ENCODE peak calls at places on chromosome 4, in six cellular contexts. E is IMR-90, A is neuronal stem cell, H is H9, V is H1, W is trophoblast cell. L is an unnamed sample.

GRCh38 chr4:155546451-155546850 is 120.2 kb upstream of the GUCY1A1 start:
- DNase-seq in E (peak; percentile 43), A (no peak), H (no peak), V (no peak), W (no peak), L (no peak)

GRCh38 chr4:160981083-160981482 is 1182.7 kb downstream of the FSTL5 start:
- DNase-seq in E (no peak), A (no peak), H (no peak), V (no peak), W (no peak), L (no peak)

GRCh38 chr4:169293343-169294176 is 22.8 kb upstream of the SH3RF1 start:
- DNase-seq in E (no peak), A (no peak), H (no peak), V (no peak), W (no peak), L (no peak)

GRCh38 chr4:140756292-140757219 is at the start of gene TBC1D9:
- DNase-seq in E (peak; percentile 55), A (peak; percentile 92), H (peak; percentile 95), V (peak; percentile 91), W (peak; percentile 94), L (peak; percentile 89)

GRCh38 chr4:70667710-70668535 is 1.6 kb upstream of the JCHAIN start:
- DNase-seq in E (peak; percentile 45), A (no peak), H (no peak), V (no peak), W (no peak), L (peak; percentile 4)

GRCh38 chr4:139656614-139657486 is 8.8 kb upstream of the MGST2 start:
- DNase-seq in E (peak; percentile 78), A (peak; percentile 62), H (peak; percentile 76), V (no peak), W (peak; percentile 64), L (peak; percentile 81)

GRCh38 chr4:106312377-106312776 is 3.6 kb downstream of the TBCK start:
- DNase-seq in E (peak; percentile 52), A (no peak), H (no peak), V (no peak), W (no peak), L (peak; percentile 8)

GRCh38 chr4:178205826-178206225 is 763.6 kb upstream of the AGA start:
- DNase-seq in E (peak; percentile 2), A (no peak), H (no peak), V (no peak), W (peak; percentile 52), L (no peak)

GRCh38 chr4:67918428-67918827 is 34.6 kb upstream of the TMPRSS11D start:
- DNase-seq in E (no peak), A (no peak), H (no peak), V (no peak), W (no peak), L (no peak)

GRCh38 chr4:156888762-156889161 is 82.8 kb downstream of the PDGFC start:
- DNase-seq in E (peak; percentile 77), A (no peak), H (no peak), V (no peak), W (peak; percentile 59), L (peak; percentile 65)

GRCh38 chr4:156885374-156885773 is 86.2 kb downstream of the PDGFC start:
- DNase-seq in E (no peak), A (no peak), H (no peak), V (no peak), W (no peak), L (no peak)

GRCh38 chr4:156889616-156890594 is 81.7 kb downstream of the PDGFC start:
- DNase-seq in E (peak; percentile 83), A (no peak), H (no peak), V (no peak), W (peak; percentile 4), L (peak; percentile 24)

DNA sequence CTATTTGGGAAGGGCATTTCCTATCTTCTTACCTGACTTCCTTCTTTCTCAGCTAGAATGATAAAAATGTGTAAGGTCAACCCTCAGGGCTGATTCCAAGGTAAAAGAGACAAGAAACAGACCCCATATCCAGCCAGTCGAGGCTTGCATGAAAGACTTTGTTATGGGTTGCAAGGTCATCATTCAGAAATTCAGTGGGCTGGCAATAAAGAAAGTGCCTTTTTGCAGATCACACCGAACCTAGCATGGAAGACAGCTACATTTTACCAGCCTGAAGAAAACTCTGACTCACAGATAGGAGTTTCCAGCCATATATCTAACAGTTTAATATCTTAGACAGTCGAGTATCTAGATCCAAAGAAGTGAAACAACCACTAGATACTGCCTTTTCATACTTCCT is 87.4 kb downstream of the PDGFC start:
- DNase-seq in E (no peak), A (no peak), H (no peak), V (no peak), W (no peak), L (peak; percentile 29)
- H3K79me1 ChIP-seq in E (peaks cover 26% of the 10 kb centered on the region), A (no peaks in the 10 kb centered on the region), H (no peaks in the 10 kb centered on the region), V (no peaks in the 10 kb centered on the region), W (no peaks in the 10 kb centered on the region), L (peaks cover 6% of the 10 kb centered on the region)

GRCh38 chr4:8860892-8861575 is 10.6 kb downstream of the HMX1 start:
- DNase-seq in E (no peak), A (no peak), H (peak; percentile 85), V (no peak), W (no peak), L (no peak)
- H4K91ac ChIP-seq in E (no peak overlapping the region), A (no peak overlapping the region), H (no peak overlapping the region), V (peak overlapping the region; percentile 81), W (peak overlapping the region; percentile 19), L (no peak overlapping the region)

GRCh38 chr4:152073738-152074137 is 312.9 kb upstream of the GATB start:
- DNase-seq in E (peak; percentile 38), A (no peak), H (no peak), V (no peak), W (peak; percentile 28), L (no peak)

GRCh38 chr4:152074573-152074972 is 313.8 kb upstream of the GATB start:
- DNase-seq in E (no peak), A (no peak), H (no peak), V (no peak), W (no peak), L (no peak)

GRCh38 chr4:152077582-152077981 is 316.8 kb upstream of the GATB start:
- DNase-seq in E (no peak), A (no peak), H (no peak), V (no peak), W (no peak), L (no peak)

GRCh38 chr4:152072886-152073285 is 312.1 kb upstream of the GATB start:
- DNase-seq in E (no peak), A (no peak), H (no peak), V (no peak), W (no peak), L (no peak)

DNA sequence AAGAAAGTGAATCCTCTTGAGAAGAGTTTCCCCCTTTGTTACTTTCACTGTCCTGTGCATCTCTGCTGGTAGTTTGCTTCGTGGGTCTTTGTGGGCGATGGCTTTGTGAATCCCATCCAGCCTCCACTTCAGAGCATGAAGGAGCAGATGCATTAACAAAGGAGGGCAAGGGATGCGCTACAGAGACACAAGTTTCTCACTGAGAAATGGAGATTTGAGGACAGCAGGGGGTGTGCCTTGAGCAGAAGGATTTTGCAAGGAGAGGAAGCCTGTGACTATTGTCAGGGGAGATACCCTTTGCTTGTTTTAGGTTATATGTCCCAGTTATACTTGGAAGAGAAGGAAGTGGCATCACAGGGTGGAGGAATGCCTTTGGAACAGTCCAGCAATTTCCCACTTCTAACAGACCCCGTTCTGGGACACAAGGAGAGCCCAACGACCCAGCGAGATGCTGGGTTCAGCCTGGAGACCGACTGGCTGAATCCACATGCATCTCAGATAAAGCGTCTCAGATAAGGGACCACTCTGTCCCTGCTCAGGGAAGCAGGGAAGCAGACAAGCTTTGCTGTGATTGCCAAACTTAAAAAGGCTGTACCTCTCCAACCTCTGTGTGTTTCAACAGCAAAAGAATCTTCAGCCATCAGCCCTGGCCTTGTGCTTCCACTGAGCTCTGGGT is 314.6 kb upstream of the GATB start:
- DNase-seq in E (no peak), A (no peak), H (no peak), V (no peak), W (no peak), L (no peak)
- H3K4me2 ChIP-seq in E (no peak overlapping the region), A (no peak overlapping the region), H (no peak overlapping the region), V (no peak overlapping the region), W (no peak overlapping the region), L (no peak overlapping the region)

DNA sequence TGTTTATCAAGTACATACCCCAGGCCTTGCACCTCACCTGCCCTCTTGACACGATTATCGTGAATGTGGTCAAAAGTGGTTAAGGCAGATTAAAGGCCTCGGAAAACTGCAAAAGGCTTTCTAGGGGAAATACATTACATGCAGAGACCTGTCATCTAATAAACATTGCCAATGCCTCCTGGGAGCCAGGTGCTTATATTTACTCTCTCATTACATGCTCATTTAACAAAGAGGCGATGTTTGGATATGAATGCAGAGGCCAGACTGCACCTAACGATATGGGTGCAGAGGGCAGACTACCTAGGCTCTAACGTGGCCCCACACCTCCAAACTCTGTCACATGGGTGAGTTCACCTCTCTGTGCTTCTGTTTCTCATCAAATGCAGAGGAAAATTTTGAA is 14.5 kb downstream of the CRMP1 start:
- DNase-seq in E (no peak), A (no peak), H (no peak), V (no peak), W (no peak), L (no peak)
- H3K79me1 ChIP-seq in E (no peaks in the 10 kb centered on the region), A (peaks cover 17% of the 10 kb centered on the region), H (peaks cover 36% of the 10 kb centered on the region), V (peaks cover 39% of the 10 kb centered on the region), W (no peaks in the 10 kb centered on the region), L (no peaks in the 10 kb centered on the region)

GRCh38 chr4:6956087-6956433 is 46.4 kb downstream of the TBC1D14 start:
- DNase-seq in E (no peak), A (no peak), H (no peak), V (no peak), W (no peak), L (no peak)

GRCh38 chr4:6953751-6954380 is 44.2 kb downstream of the TBC1D14 start:
- DNase-seq in E (peak; percentile 62), A (no peak), H (peak; percentile 89), V (no peak), W (peak; percentile 97), L (peak; percentile 80)

GRCh38 chr4:6955261-6955911 is 45.8 kb downstream of the TBC1D14 start:
- DNase-seq in E (no peak), A (no peak), H (no peak), V (no peak), W (peak; percentile 97), L (no peak)

GRCh38 chr4:6948134-6948460 is 38.5 kb downstream of the TBC1D14 start:
- DNase-seq in E (no peak), A (no peak), H (no peak), V (no peak), W (no peak), L (no peak)

DNA sequence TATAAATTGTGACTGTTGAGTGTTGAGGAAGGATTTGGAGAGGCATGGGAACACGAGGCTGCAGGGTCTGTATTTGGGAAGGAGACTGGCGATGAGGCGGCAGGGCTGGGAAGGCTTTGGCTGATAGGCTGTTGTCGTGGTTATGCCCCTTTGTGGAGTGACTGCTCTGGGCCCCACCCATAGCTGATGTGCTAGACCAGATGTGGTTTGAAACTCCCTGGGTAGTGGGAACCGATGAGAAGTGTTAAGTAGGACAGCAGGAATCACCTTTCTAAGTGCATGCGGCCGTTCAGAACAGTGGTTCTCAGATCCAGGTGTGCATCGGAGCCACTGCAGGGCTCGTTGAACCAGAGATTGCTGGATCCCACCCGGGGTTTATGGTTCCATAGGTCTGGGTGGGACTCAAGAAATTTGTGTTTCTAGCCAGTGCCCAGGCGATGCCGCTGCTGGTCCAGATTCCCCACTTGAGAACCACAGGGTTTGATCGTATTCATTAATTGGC is 42.3 kb downstream of the TBC1D14 start:
- DNase-seq in E (no peak), A (no peak), H (no peak), V (no peak), W (no peak), L (no peak)
- H4K91ac ChIP-seq in E (no peak overlapping the region), A (no peak overlapping the region), H (no peak overlapping the region), V (no peak overlapping the region), W (no peak overlapping the region), L (peak overlapping the region; percentile 61)

GRCh38 chr4:81031389-81032173 is 1.1 kb downstream of the BMP3 start:
- DNase-seq in E (no peak), A (no peak), H (peak; percentile 46), V (no peak), W (no peak), L (no peak)
- H3K4me2 ChIP-seq in E (peak overlapping the region; percentile 83), A (peak overlapping the region; percentile 99), H (peak overlapping the region; percentile 88), V (peak overlapping the region; percentile 94), W (peak overlapping the region; percentile 88), L (peak overlapping the region; percentile 78)

L was measured in mesenchymal stem cell.